ENCODE peak calls at places on chromosomes 7 and 10, in four cellular contexts. G is heart right ventricle; O is naive thymus-derived CD4-positive, alpha-beta T cell; J is stimulated activated CD8-positive, alpha-beta memory T cell treated with anti-CD3 and anti-CD28 coated beads, Interleukin-2, amount 100 ng/mL, for 48 hours. Q is an unnamed sample.

GRCh38 chr7:103972779-103973434 is 16.6 kb downstream of the RELN start:
- DNase-seq in G (no peak), O (no peak), J (no peak), Q (no peak)

GRCh38 chr10:86856156-86856555 is 99.7 kb downstream of the BMPR1A start:
- DNase-seq in J (no peak), G (no peak), O (no peak), Q (no peak)

GRCh38 chr10:35913628-35914027 is 271.5 kb upstream of the FZD8 start:
- DNase-seq in O (no peak), J (no peak), G (no peak), Q (no peak)

GRCh38 chr7:55065079-55065478 is 46.3 kb downstream of the EGFR start:
- DNase-seq in G (no peak), O (no peak), J (no peak), Q (no peak)

GRCh38 chr7:87934699-87935372 is 785 bp downstream of the ADAM22 start:
- DNase-seq in O (no peak), J (no peak), G (no peak), Q (no peak)

GRCh38 chr7:97167176-97167575 is 49.7 kb downstream of the SDHAF3 start:
- DNase-seq in J (no peak), O (no peak), G (no peak), Q (no peak)

GRCh38 chr7:35596061-35596460 is 98.9 kb downstream of the HERPUD2 start:
- DNase-seq in O (no peak), G (peak), J (no peak), Q (no peak)

GRCh38 chr10:13331641-13332040 is 16.5 kb downstream of the SEPHS1 start:
- DNase-seq in O (no peak), J (no peak), G (no peak), Q (no peak)

GRCh38 chr10:92571649-92572048 is 2.2 kb downstream of the IDE start:
- DNase-seq in O (no peak), J (no peak), G (no peak), Q (no peak)

GRCh38 chr10:101566333-101567164 is 21.5 kb downstream of the POLL start:
- DNase-seq in J (no peak), O (no peak), G (no peak), Q (peak)

GRCh38 chr7:46015107-46015868 is 94.2 kb upstream of the IGFBP3 start:
- DNase-seq in G (peak), J (peak), O (no peak), Q (no peak)

GRCh38 chr10:4686644-4686996 is 139.4 kb upstream of the AKR1E2 start:
- DNase-seq in G (no peak), J (no peak), O (no peak), Q (no peak)

GRCh38 chr10:113544392-113544791 is 8.5 kb upstream of the HABP2 start:
- DNase-seq in J (no peak), O (no peak), G (no peak), Q (no peak)

Q was measured in B cell.